ENCODE peak calls at places on chromosomes 3 and 15, in seven cellular contexts. S is frontal cortex, E is HEK293T, R is NAMALWA, P is GM12865, W is COR-L47, T is cardiac fibroblast. V is an unnamed sample.
A peak's percentile ranks its signal among the peaks of the same experiment; 100 is the strongest.

GRCh38 chr3:153783106-153783505 is 338.1 kb upstream of the ARHGEF26 start:
- DNase-seq in W (no peak), T (peak; percentile 26), E (peak; percentile 20), P (no peak), S (no peak), R (no peak), V (peak; percentile 100)

GRCh38 chr15:55240125-55240760 is 43.5 kb upstream of the RSL24D1 start:
- DNase-seq in S (no peak), E (no peak), T (no peak), W (no peak), P (no peak), R (no peak), V (no peak)

GRCh38 chr3:71489315-71489761 is 94.2 kb downstream of the FOXP1 start:
- DNase-seq in T (no peak), W (no peak), R (no peak), S (no peak), P (no peak), E (no peak), V (no peak)

GRCh38 chr3:190192087-190192486 is 71.4 kb upstream of the P3H2 start:
- DNase-seq in S (no peak), P (no peak), W (peak; percentile 32), T (no peak), E (no peak), R (no peak), V (no peak)

GRCh38 chr15:78051622-78052405 is 25.7 kb downstream of the TBC1D2B start:
- DNase-seq in P (no peak), S (no peak), W (no peak), T (peak; percentile 33), R (no peak), E (no peak), V (no peak)

GRCh38 chr3:40432793-40433192 is 24.3 kb upstream of the RPL14 start:
- DNase-seq in S (no peak), R (no peak), E (no peak), T (no peak), W (no peak), P (no peak), V (no peak)

GRCh38 chr3:50632450-50632849 is 15.5 kb downstream of the MAPKAPK3 start:
- DNase-seq in W (no peak), T (no peak), S (no peak), P (no peak), E (peak; percentile 28), R (no peak), V (no peak)

GRCh38 chr15:96551196-96551595 is 220.7 kb downstream of the NR2F2 start:
- DNase-seq in T (no peak), E (no peak), W (no peak), R (no peak), P (no peak), S (no peak), V (no peak)

GRCh38 chr15:96230557-96231181 is 99.8 kb upstream of the NR2F2 start:
- DNase-seq in S (no peak), R (no peak), P (no peak), W (no peak), E (no peak), T (peak; percentile 62), V (no peak)

GRCh38 chr15:91855684-91856553 is 2.4 kb downstream of the SLCO3A1 start:
- DNase-seq in E (peak; percentile 27), R (peak; percentile 89), P (no peak), S (no peak), W (peak; percentile 67), T (no peak), V (peak; percentile 66)

GRCh38 chr3:98812851-98813374 is 49.8 kb downstream of the ST3GAL6 start:
- DNase-seq in P (peak; percentile 36), R (peak; percentile 41), T (peak; percentile 69), E (peak; percentile 32), S (peak; percentile 7), W (peak; percentile 6), V (no peak)

GRCh38 chr3:98680723-98681122 is 82.4 kb upstream of the ST3GAL6 start:
- DNase-seq in S (no peak), W (no peak), P (no peak), E (no peak), R (no peak), T (peak; percentile 55), V (no peak)

GRCh38 chr3:187165144-187165543 is 25.8 kb upstream of the RPL39L start:
- DNase-seq in S (no peak), T (peak; percentile 75), E (peak; percentile 51), R (peak; percentile 81), W (peak; percentile 10), P (peak; percentile 75), V (peak; percentile 54)

GRCh38 chr15:64894395-64895056 is 17.2 kb upstream of the ANKDD1A start:
- DNase-seq in S (no peak), T (no peak), R (peak; percentile 84), W (no peak), P (peak; percentile 95), E (no peak), V (no peak)

GRCh38 chr3:196789773-196790419 is 50.2 kb downstream of the PAK2 start:
- DNase-seq in T (no peak), W (no peak), E (no peak), S (no peak), P (no peak), R (no peak), V (no peak)

GRCh38 chr3:122908251-122908650 is 113.4 kb downstream of the SLC49A4 start:
- DNase-seq in P (no peak), W (no peak), T (no peak), E (no peak), R (no peak), S (no peak), V (no peak)

GRCh38 chr15:93146601-93147000 is 57.6 kb upstream of the RGMA start:
- DNase-seq in S (no peak), E (no peak), R (no peak), W (no peak), P (no peak), T (no peak), V (no peak)